ENCODE peak calls at places on chromosomes 5 and 9, in four cellular contexts. U is HCT116, R is GM23338, T is K562. X is an unnamed sample.

GRCh38 chr9:134623408-134624066 is 18.1 kb upstream of the COL5A1 start:
- DNase-seq in T (no peak), R (no peak), U (no peak), X (no peak)

GRCh38 chr9:127022913-127023665 is 99.3 kb downstream of the ANGPTL2 start:
- DNase-seq in T (no peak), U (no peak), R (no peak), X (no peak)

GRCh38 chr5:25095261-25095660 is 450.5 kb upstream of the CDH10 start:
- DNase-seq in T (no peak), U (no peak), R (no peak), X (no peak)

GRCh38 chr9:126261584-126262356 is 64.9 kb upstream of the MVB12B start:
- DNase-seq in T (no peak), U (no peak), R (no peak), X (no peak)

GRCh38 chr9:80952523-80952922 is 736.8 kb downstream of the TLE1 start:
- DNase-seq in T (no peak), R (no peak), U (no peak), X (no peak)

GRCh38 chr5:78534148-78535009 is 114.2 kb downstream of the LHFPL2 start:
- DNase-seq in T (no peak), U (no peak), R (peak; percentile 20), X (no peak)

GRCh38 chr9:77820293-77820954 is 172.3 kb upstream of the GNA14 start:
- DNase-seq in U (no peak), T (peak; percentile 75), R (no peak), X (peak; percentile 67)

GRCh38 chr5:120991569-120991968 is 527.5 kb downstream of the PRR16 start:
- DNase-seq in T (no peak), U (no peak), R (no peak), X (no peak)

GRCh38 chr5:125311743-125312142 is 565.3 kb upstream of the ZNF608 start:
- DNase-seq in R (no peak), T (no peak), U (no peak), X (peak; percentile 37)

GRCh38 chr5:16784088-16784487 is 152.0 kb downstream of the MYO10 start:
- DNase-seq in T (no peak), U (no peak), R (no peak), X (no peak)

GRCh38 chr5:180313677-180314076 is 21.8 kb upstream of the MAPK9 start:
- DNase-seq in U (no peak), R (peak; percentile 71), T (peak; percentile 68), X (no peak)

GRCh38 chr5:9265391-9266287 is 280.2 kb downstream of the SEMA5A start:
- DNase-seq in U (no peak), R (peak; percentile 76), T (no peak), X (no peak)

GRCh38 chr5:91059409-91059808 is 323.7 kb downstream of the ARRDC3 start:
- DNase-seq in T (no peak), R (no peak), U (no peak), X (no peak)

GRCh38 chr9:14031761-14032279 is 282.1 kb downstream of the NFIB start:
- DNase-seq in R (no peak), T (no peak), U (no peak), X (no peak)

GRCh38 chr9:129666575-129666974 is 1.1 kb downstream of the PRRX2 start:
- DNase-seq in T (no peak), U (no peak), R (no peak), X (no peak)

GRCh38 chr9:123217148-123217585 is 51.2 kb downstream of the STRBP start:
- DNase-seq in U (no peak), T (no peak), R (no peak), X (no peak)

GRCh38 chr5:151612689-151613427 is 21.7 kb upstream of the FAT2 start:
- DNase-seq in R (no peak), U (peak; percentile 19), T (no peak), X (peak; percentile 52)

GRCh38 chr5:80238778-80239679 is 16.8 kb downstream of the SERINC5 start:
- DNase-seq in T (no peak), U (no peak), R (no peak), X (no peak)

GRCh38 chr5:150625164-150625535 is 15.3 kb upstream of the SYNPO start:
- DNase-seq in U (no peak), T (no peak), R (peak; percentile 34), X (no peak)

GRCh38 chr9:128820665-128821583 is 2.6 kb downstream of the ENDOG start:
- DNase-seq in T (no peak), R (no peak), U (no peak), X (no peak)

GRCh38 chr5:156641690-156642089 is 208.4 kb upstream of the PPP1R2B start:
- DNase-seq in T (no peak), R (no peak), U (no peak), X (no peak)

GRCh38 chr5:150064681-150065220 is 21.6 kb downstream of the CSF1R start:
- DNase-seq in T (no peak), U (no peak), R (no peak), X (no peak)

GRCh38 chr9:61674882-61675281 is 485.0 kb downstream of the SPATA31A7 start:
- DNase-seq in R (no peak), U (no peak), T (no peak), X (no peak)

GRCh38 chr5:73544429-73545402 is 20.7 kb downstream of the ANKRA2 start:
- DNase-seq in U (no peak), T (no peak), R (no peak), X (peak; percentile 75)

GRCh38 chr5:111772456-111772855 is 15.5 kb upstream of the NREP start:
- DNase-seq in R (peak; percentile 90), T (no peak), U (no peak), X (peak; percentile 33)

GRCh38 chr5:150600951-150601773 is 39.3 kb upstream of the SYNPO start:
- DNase-seq in T (no peak), U (no peak), R (no peak), X (no peak)

GRCh38 chr9:114693248-114693895 is 11.4 kb upstream of the TEX48 start:
- DNase-seq in T (no peak), R (no peak), U (no peak), X (no peak)

GRCh38 chr5:79229357-79230174 is 6.4 kb upstream of the JMY start:
- DNase-seq in U (no peak), R (no peak), T (no peak), X (no peak)

GRCh38 chr5:38831909-38832308 is 13.9 kb upstream of the OSMR start:
- DNase-seq in U (no peak), R (peak; percentile 84), T (peak; percentile 56), X (peak; percentile 66)

GRCh38 chr5:169789417-169789816 is 152.3 kb downstream of the DOCK2 start:
- DNase-seq in T (no peak), R (no peak), U (no peak), X (no peak)

GRCh38 chr5:129902806-129903205 is 1.5 kb upstream of the CHSY3 start:
- DNase-seq in T (no peak), R (no peak), U (no peak), X (no peak)

GRCh38 chr5:179381691-179382090 is 36.4 kb upstream of the ADAMTS2 start:
- DNase-seq in R (no peak), T (no peak), U (no peak), X (no peak)

GRCh38 chr9:100426532-100427365 is at the start of gene MSANTD3:
- DNase-seq in U (peak; percentile 50), R (peak; percentile 76), T (peak; percentile 82), X (peak; percentile 74)
- TF ChIP-seq REST in U (no peak), R (no peak), T (no peak), X (no peak)

DNA sequence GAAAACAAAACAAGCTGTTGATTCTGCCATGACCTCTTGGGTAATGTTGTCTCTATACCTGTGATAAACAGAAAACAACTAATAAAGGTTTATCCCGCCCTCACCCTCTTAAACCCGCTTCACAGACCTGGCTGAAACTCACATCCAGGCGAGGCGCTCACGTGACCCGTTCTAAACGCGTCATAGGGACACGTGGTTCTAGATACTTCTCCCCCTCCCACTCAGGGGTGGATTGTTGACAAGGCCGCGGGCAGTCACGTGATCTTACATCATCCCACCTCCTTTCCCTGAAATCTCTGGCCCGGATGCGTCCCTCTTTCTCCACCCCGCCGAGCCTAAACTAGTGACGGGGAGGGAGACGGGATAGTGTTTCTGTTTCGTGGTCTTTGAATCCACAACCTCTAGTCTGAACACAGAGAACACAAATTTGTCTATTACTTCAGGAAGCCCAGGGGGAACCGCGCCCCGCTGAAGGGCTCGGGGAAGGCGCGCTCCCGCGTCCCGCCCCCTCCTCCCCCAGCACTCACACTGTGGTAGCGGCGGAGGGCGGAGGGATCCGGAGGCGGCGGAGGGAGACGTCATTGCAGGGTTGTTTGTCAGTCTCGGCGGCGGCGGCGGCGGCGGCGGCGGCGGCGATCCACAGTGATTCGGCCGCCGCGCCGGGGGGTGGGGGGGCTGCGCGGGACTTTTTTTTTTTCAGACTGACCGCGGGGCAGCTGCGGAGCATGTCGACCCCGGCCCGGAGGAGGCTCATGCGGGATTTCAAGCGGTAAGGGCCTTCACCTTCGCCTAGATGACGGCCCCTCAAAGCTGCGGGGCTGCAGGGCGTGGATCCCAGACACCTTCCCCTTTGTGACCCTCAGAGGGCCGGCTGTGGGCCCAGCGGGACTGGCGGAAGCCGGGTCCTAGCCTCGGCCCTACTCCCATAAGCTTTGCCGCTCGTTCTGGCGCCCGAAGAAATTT is at the start of gene UBE2B:
- DNase-seq in T (peak; percentile 100), R (peak; percentile 100), U (peak; percentile 99), X (peak; percentile 94)
- TF ChIP-seq REST in T (no peak), R (no peak), U (no peak), X (no peak)

DNA sequence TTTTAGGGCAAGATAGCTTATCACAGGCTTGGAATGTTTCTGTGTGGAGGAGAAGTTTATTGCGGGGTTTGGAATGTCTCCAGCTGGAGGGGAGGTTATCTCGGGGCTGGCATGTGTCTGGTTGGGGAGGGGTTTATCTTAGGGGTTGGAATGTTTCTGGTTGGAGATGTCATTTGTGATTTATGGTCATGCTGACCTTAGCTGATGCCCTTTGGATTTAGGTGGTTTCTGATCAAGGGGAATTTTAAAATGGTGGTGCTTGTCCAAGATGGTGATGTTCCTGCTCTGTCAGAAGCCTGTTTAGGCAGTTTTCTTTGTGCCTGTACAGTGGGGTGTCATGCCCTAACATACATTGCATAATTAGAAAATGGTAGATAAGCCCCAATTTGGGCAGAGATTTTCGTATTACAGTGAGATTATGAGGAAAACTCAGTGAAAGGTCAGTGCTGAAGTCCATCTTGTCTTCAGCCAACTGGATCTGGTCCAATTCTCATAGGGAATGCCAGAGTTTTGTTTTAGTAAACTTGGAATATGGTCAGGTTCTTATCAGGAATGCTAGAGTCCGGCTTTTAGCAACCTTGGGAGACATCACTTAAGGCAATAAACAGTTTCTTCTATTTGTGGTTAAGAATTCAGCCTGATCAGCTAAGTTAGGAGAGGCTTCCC is 14.3 kb downstream of the CDK20 start:
- DNase-seq in T (peak; percentile 6), U (no peak), R (no peak), X (no peak)
- TF ChIP-seq REST in T (no peak), U (no peak), R (no peak), X (no peak)

GRCh38 chr5:139696894-139697658 is 48.9 kb downstream of the CXXC5 start:
- DNase-seq in R (peak; percentile 87), U (no peak), T (peak; percentile 94), X (no peak)
- TF ChIP-seq REST in R (no peak), U (no peak), T (no peak), X (no peak)

GRCh38 chr9:132027752-132028666 is 51.7 kb downstream of the MED27 start:
- DNase-seq in U (no peak), T (no peak), R (no peak), X (no peak)
- TF ChIP-seq REST in U (peak; percentile 26), T (no peak), R (peak; percentile 21), X (peak; percentile 45)

DNA sequence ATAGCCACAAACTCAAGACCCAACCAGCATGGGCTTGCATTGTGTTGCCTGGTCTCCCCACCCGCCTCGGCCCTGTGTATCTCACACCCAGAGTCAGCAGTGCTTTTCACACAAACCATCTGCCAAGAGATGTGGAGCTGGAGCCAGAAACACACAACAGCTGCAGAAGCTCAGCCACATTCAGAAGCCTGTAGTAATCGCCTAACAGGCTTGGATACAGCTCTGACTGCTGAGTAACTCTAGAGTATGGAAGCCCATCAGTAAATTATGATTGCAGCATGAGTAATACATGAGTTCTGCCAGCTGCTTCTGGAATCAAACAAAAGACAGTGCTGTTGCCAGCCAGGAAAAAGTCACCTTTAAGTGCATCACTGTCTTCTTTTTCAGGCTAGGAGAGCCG is 16.0 kb downstream of the TEK start:
- DNase-seq in T (no peak), R (no peak), U (peak; percentile 7), X (peak; percentile 30)
- TF ChIP-seq REST in T (no peak), R (no peak), U (no peak), X (no peak)

X was measured in A549.